ENCODE peak calls at places on chromosome 16, in seven cellular contexts. W is GM10248; V is nephron progenitor cell; S is CD4-positive, alpha-beta T cell; U is lower lobe of right lung; E is right lobe of liver; H is GM12864. O is an unnamed sample.

GRCh38 chr16:57924514-57924913 is 46.4 kb downstream of the CNGB1 start:
- DNase-seq in W (no peak), V (no peak), S (no peak), U (no peak), E (no peak), H (no peak), O (no peak)

GRCh38 chr16:27446721-27447120 is 44.7 kb downstream of the IL21R start:
- DNase-seq in W (no peak), V (no peak), S (peak; percentile 75), U (peak; percentile 45), E (peak; percentile 55), H (no peak), O (peak; percentile 61)

GRCh38 chr16:49441366-49441780 is 67.8 kb downstream of the C16orf78 start:
- DNase-seq in W (peak; percentile 82), V (peak; percentile 40), S (peak; percentile 63), U (no peak), E (peak; percentile 64), H (peak; percentile 87), O (no peak)

GRCh38 chr16:27421961-27422740 is 20.2 kb downstream of the IL21R start:
- DNase-seq in W (no peak), V (no peak), S (no peak), U (no peak), E (no peak), H (no peak), O (no peak)

GRCh38 chr16:9102379-9102778 is 10.9 kb downstream of the HAPSTR1 start:
- DNase-seq in W (no peak), V (no peak), S (no peak), U (no peak), E (no peak), H (no peak), O (no peak)

GRCh38 chr16:4521971-4522623 is 16.5 kb downstream of the CDIP1 start:
- DNase-seq in W (no peak), V (no peak), S (no peak), U (no peak), E (no peak), H (no peak), O (no peak)

GRCh38 chr16:57392694-57393093 is 11.9 kb upstream of the CCL17 start:
- DNase-seq in W (no peak), V (no peak), S (no peak), U (no peak), E (no peak), H (no peak), O (no peak)

GRCh38 chr16:16148755-16149154 is 74.5 kb downstream of the ABCC6 start:
- DNase-seq in W (no peak), V (no peak), S (no peak), U (no peak), E (peak; percentile 76), H (no peak), O (no peak)

GRCh38 chr16:52578007-52578828 is 31.3 kb upstream of the TOX3 start:
- DNase-seq in W (no peak), V (no peak), S (no peak), U (no peak), E (no peak), H (no peak), O (no peak)

GRCh38 chr16:1823821-1824220 is 2.8 kb downstream of the HAGH start:
- DNase-seq in W (peak; percentile 39), V (peak; percentile 42), S (no peak), U (no peak), E (peak; percentile 56), H (no peak), O (peak; percentile 72)

GRCh38 chr16:85634747-85635544 is 21.8 kb downstream of the GSE1 start:
- DNase-seq in W (no peak), V (peak; percentile 74), S (no peak), U (no peak), E (no peak), H (no peak), O (no peak)

GRCh38 chr16:55965099-55965498 is 89.9 kb upstream of the CES5A start:
- DNase-seq in W (no peak), V (no peak), S (no peak), U (no peak), E (no peak), H (no peak), O (no peak)

GRCh38 chr16:30063893-30064745 is 1.4 kb upstream of the ALDOA start:
- DNase-seq in W (peak; percentile 85), V (peak; percentile 61), S (peak; percentile 54), U (peak; percentile 86), E (peak; percentile 80), H (peak; percentile 46), O (no peak)

GRCh38 chr16:68499011-68499410 is 40.1 kb upstream of the ZFP90 start:
- DNase-seq in W (no peak), V (no peak), S (no peak), U (peak; percentile 39), E (no peak), H (no peak), O (no peak)

GRCh38 chr16:25256821-25257503 is 683 bp downstream of the ZKSCAN2 start:
- DNase-seq in W (no peak), V (peak; percentile 41), S (no peak), U (peak; percentile 47), E (no peak), H (no peak), O (no peak)

GRCh38 chr16:53549970-53550406 is 47.0 kb upstream of the AKTIP start:
- DNase-seq in W (peak; percentile 69), V (peak; percentile 59), S (peak; percentile 25), U (no peak), E (no peak), H (peak; percentile 36), O (no peak)

GRCh38 chr16:83953796-83954576 is 946 bp downstream of the OSGIN1 start:
- DNase-seq in W (peak; percentile 70), V (no peak), S (no peak), U (no peak), E (no peak), H (peak; percentile 24), O (no peak)
- TF ChIP-seq CTCF in W (peak; percentile 42), V (peak; percentile 43), S (no peak), U (peak; percentile 22), E (peak; percentile 47), H (peak; percentile 81), O (peak; percentile 75)

DNA sequence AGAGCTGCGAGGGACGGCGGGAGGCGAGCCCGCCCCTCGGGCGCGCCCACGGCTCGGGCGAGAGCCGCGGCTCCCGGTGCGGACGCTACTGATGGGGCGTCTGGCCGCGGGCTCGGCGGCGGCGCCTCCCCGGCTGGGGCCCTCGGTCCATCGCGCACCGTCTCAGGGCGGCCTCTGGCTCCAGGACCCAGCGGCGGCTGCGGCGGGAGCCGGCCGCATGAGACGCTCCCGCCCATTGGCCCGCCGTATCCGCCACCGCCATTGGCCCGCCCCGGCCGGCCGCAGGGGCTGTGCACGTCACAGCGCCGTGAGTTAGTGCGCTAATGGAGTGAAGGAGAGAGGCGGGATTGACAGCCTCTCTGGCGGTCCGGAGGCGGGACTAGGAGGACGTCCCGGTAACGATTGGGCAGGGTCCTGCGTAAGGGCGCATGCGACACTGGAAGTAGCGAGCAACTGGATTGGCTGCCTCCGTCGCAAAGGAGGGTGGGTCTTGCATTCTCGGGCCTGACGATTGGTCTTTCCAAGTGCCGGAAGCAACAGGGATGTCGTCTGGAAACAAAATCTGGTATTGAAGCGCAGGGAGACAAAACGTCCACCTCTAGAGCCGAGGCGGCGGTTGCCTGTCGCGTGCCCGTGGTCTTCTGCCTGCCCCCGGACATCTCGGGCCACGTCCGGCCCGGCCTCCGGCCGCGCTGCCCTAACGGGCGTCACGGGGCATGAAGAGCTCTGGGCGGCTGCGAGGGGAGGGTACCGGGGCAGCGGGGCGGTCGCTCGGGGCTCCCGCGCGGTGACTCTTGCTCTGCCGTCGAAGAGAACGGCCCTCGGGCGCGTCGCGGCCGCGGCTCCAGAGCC is at the start of gene ANKRD11:
- DNase-seq in W (peak; percentile 100), V (peak; percentile 95), S (peak; percentile 98), U (peak; percentile 100), E (peak; percentile 100), H (peak; percentile 99), O (peak; percentile 100)
- TF ChIP-seq CTCF in W (no peak), V (no peak), S (no peak), U (no peak), E (no peak), H (no peak), O (no peak)

GRCh38 chr16:87681990-87682570 is 79.8 kb downstream of the JPH3 start:
- DNase-seq in W (no peak), V (no peak), S (no peak), U (no peak), E (no peak), H (no peak), O (no peak)
- TF ChIP-seq CTCF in W (no peak), V (peak; percentile 6), S (no peak), U (no peak), E (no peak), H (peak; percentile 59), O (peak; percentile 57)

GRCh38 chr16:6837722-6838121 is 494.9 kb upstream of the RBFOX1 start:
- DNase-seq in W (no peak), V (no peak), S (no peak), U (no peak), E (no peak), H (no peak), O (no peak)

GRCh38 chr16:6835941-6836340 is 496.7 kb upstream of the RBFOX1 start:
- DNase-seq in W (no peak), V (no peak), S (no peak), U (no peak), E (no peak), H (no peak), O (no peak)

GRCh38 chr16:6841392-6841791 is 491.3 kb upstream of the RBFOX1 start:
- DNase-seq in W (no peak), V (no peak), S (no peak), U (no peak), E (no peak), H (no peak), O (no peak)

GRCh38 chr16:6836771-6837170 is 495.9 kb upstream of the RBFOX1 start:
- DNase-seq in W (no peak), V (no peak), S (no peak), U (no peak), E (no peak), H (no peak), O (no peak)

DNA sequence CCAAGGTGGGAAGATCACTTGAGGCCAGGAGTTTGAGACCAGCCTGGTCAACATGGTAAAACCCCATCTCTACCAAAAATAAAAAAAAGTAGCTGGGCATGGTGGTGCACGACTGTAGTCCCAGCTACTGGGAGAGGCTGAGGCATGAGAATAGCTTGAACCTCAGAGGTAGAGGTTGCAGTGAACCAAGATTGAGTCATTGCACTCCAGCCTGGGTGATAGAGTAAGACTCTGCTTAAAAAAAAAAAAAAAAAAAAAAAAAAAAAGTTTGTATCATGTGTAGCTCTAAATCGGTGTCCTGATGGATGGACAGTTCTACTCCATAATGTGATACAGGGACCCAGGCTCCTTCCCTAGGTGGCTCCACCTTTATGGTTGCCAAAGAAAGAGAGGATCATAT is 497.1 kb upstream of the RBFOX1 start:
- DNase-seq in W (no peak), V (no peak), S (no peak), U (no peak), E (no peak), H (no peak), O (no peak)
- TF ChIP-seq CTCF in W (no peak), V (no peak), S (no peak), U (no peak), E (no peak), H (no peak), O (no peak)

DNA sequence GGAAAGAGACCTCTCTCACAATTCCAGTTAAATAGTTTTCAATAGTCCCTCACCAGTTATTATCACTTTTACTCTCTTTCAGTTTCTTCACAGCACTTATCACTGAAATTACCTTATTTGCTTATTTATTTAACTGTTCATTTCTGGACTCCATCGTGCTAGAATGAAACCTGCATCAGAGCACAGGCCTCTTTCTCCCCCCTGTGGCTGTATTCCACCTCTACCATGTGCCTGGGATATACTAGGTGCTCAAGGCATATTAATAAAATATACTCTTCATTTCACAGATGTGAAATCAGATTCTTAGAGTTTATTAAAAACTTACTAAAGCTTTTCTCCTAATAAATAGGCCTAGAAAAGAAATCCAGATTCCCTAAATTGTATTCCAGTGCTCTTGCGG is 308.9 kb upstream of the MON1B start:
- DNase-seq in W (no peak), V (no peak), S (no peak), U (no peak), E (no peak), H (no peak), O (no peak)
- TF ChIP-seq CTCF in W (peak; percentile 2), V (no peak), S (no peak), U (no peak), E (peak; percentile 42), H (no peak), O (no peak)